ENCODE peak calls at places on chromosomes 13 and 19, in eight cellular contexts. M is cardiac muscle cell, T is cardiac fibroblast, H is AG09309, L is neural progenitor cell, E is foreskin fibroblast, V is thoracic aorta, A is body of pancreas. B is an unnamed sample.

GRCh38 chr19:34319785-34320184 is 45.2 kb upstream of the GPI start:
- DNase-seq in T (no peak), M (no peak), L (no peak), E (peak), V (peak), H (no peak), A (no peak), B (peak)

GRCh38 chr19:46351241-46352041 is 4.6 kb downstream of the PPP5C start:
- DNase-seq in L (no peak), T (peak), H (no peak), E (peak), M (no peak), V (peak), A (peak), B (peak)

GRCh38 chr13:30145709-30146367 is 161.5 kb downstream of the KATNAL1 start:
- DNase-seq in E (no peak), A (no peak), V (no peak), M (no peak), T (no peak), H (no peak), L (no peak), B (no peak)

GRCh38 chr13:39269004-39269403 is 230.7 kb downstream of the NHLRC3 start:
- DNase-seq in A (no peak), V (no peak), M (no peak), H (no peak), L (no peak), E (no peak), T (no peak), B (no peak)

GRCh38 chr19:7913652-7914051 is 978 bp upstream of the TGFBR3L start:
- DNase-seq in M (no peak), E (no peak), T (no peak), L (no peak), A (no peak), H (no peak), V (no peak), B (no peak)

GRCh38 chr19:18160792-18161690 is 8.1 kb downstream of the PIK3R2 start:
- DNase-seq in L (peak), T (peak), H (no peak), A (peak), E (peak), V (no peak), M (peak), B (peak)

GRCh38 chr13:62924395-62924794 is 1508.7 kb upstream of the PCDH20 start:
- DNase-seq in M (no peak), H (no peak), T (no peak), L (no peak), V (no peak), E (no peak), A (no peak), B (no peak)

GRCh38 chr13:51996660-51997059 is 14.6 kb downstream of the ATP7B start:
- DNase-seq in V (no peak), L (no peak), H (no peak), M (no peak), T (no peak), A (no peak), E (no peak), B (no peak)

GRCh38 chr19:7482584-7483439 is 6.0 kb downstream of the PEX11G start:
- DNase-seq in M (no peak), V (no peak), H (no peak), L (peak), E (peak), T (peak), A (no peak), B (no peak)

GRCh38 chr19:29665826-29666633 is 769 bp downstream of the PLEKHF1 start:
- DNase-seq in E (peak), T (peak), M (peak), L (peak), V (no peak), A (no peak), H (no peak), B (no peak)

DNA sequence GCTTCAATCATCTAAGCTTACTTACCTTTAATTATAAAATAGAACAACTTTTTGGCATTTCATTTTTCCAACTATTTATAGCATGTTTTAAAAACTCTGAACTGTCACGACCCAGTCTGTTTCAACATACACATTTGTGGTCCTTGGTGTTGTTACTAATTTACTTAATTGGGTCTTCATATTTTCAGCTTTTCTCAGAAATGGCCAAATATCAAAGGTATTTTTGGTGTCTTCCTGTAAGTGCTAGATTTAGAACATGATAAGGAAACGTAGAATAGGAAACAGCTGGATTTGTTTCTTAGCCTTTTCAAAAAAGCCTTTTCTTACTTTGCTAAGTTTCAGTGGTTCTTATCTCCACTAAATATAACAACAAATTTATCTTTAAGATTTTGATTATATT is 11.4 kb downstream of the LPAR6 start:
- DNase-seq in V (no peak), L (no peak), M (no peak), A (no peak), T (no peak), E (no peak), H (no peak), B (no peak)
- H3K4me3 ChIP-seq in V (peak), L (no peak), M (no peak), A (no peak), T (no peak), E (no peak), H (no peak), B (no peak)

GRCh38 chr19:1854542-1855039 is 6.3 kb upstream of the REXO1 start:
- DNase-seq in V (no peak), H (no peak), T (no peak), A (no peak), L (peak), M (no peak), E (no peak), B (no peak)
- H3K4me3 ChIP-seq in V (peak), H (no peak), T (no peak), A (no peak), L (peak), M (no peak), E (peak), B (no peak)

GRCh38 chr13:48448285-48448962 is 35.5 kb upstream of the LPAR6 start:
- DNase-seq in V (no peak), M (no peak), H (no peak), T (no peak), E (peak), L (no peak), A (no peak), B (no peak)
- H3K4me3 ChIP-seq in V (peak), M (no peak), H (no peak), T (no peak), E (no peak), L (no peak), A (no peak), B (no peak)

DNA sequence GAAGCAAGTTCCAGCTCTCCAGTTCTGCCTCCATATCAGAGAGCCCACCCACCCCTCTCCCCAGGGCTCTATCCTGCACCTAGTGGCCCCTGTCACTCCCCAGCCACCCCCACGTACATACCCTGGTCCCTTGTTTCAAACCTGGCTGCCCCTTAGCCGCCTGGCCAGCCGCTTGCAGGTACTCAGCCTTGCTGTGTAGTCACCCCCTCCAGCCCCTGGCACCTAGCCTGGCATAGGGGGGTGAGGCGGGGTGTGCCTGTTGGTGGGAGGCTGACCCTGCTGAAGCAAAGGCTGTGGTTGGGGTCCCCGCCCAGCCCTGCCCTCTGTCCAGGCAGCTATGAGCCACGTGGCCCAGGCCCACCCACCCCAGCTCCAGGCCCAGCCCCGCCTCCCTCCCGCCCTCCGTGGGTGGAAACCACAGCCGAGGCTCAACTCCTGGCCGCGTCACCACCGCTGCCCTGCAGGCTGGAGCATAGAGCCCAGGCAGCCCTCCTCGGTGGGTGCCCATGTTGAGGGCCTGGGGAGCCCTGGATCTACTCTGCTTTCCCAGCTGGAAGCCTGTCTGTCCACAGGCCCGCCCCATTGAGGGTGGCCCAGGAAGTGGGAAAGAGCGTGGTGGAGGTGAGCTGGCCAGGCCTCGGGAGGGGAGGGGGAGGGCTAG is 30.8 kb downstream of the PAK4 start:
- DNase-seq in V (no peak), T (no peak), M (no peak), A (peak), H (no peak), L (no peak), E (peak), B (peak)
- H3K4me3 ChIP-seq in V (peak), T (no peak), M (no peak), A (no peak), H (peak), L (no peak), E (peak), B (peak)

GRCh38 chr19:41328818-41329220 is 18.8 kb downstream of the CCDC97 start:
- DNase-seq in T (no peak), H (no peak), V (no peak), E (no peak), L (no peak), A (no peak), M (no peak), B (no peak)
- H3K4me3 ChIP-seq in T (no peak), H (no peak), V (no peak), E (no peak), L (no peak), A (no peak), M (no peak), B (no peak)

GRCh38 chr13:61414686-61415664 is 674 bp downstream of the PCDH20 start:
- DNase-seq in M (peak), T (peak), A (peak), E (no peak), V (no peak), H (no peak), L (peak), B (peak)
- H3K4me3 ChIP-seq in M (peak), T (no peak), A (no peak), E (no peak), V (peak), H (no peak), L (peak), B (peak)

DNA sequence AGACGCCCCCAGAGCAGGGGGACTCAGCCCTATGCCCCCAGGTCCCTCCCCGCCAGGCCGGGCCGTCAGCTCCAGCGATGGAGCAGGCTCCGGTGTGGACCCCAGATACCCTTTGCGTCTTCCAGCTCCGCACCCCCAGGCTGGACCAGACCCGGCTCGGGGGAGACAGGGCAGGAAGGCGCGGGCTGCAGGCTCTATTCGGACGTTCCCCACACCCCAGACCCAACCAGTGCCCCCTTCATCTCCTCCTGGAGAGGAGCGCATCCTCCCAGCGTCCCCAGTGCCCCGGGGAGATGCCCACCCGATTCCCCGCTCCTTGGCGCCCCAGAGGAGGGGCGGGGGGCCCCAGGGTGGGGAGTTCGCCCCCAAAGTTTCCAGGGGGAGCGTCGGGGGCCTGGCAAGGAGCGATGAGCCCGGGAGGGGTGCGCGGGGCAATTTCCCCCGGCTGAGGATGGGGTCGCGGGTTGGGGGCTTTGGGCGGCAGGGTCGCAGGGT is 389 bp downstream of the LINGO3 start:
- DNase-seq in L (no peak), H (no peak), M (no peak), V (no peak), T (no peak), A (no peak), E (no peak), B (no peak)
- H3K4me3 ChIP-seq in L (peak), H (no peak), M (peak), V (no peak), T (no peak), A (no peak), E (no peak), B (no peak)